ENCODE peak calls at places on chromosome 7, in ten cellular contexts. G is activated CD8-positive, alpha-beta memory T cell treated with anti-CD3 and anti-CD28 coated beads, Interleukin-2, amount 50 U/mL, for 48 hours; A is fibroblast of the conjunctiva; X is stimulated activated CD4-positive, alpha-beta T cell treated with anti-CD3 and anti-CD28 coated beads, Interleukin-2, amount 100 ng/mL, for 24 hours; O is iPS DF 6.9; R is tibial nerve; W is Caco-2; K is astrocyte; F is midbrain; L is fibroblast of the aortic adventitia. I is an unnamed sample.

GRCh38 chr7:140209866-140210609 is 33.3 kb upstream of the KDM7A start:
- DNase-seq in G (peak), A (no peak), X (peak), O (no peak), R (no peak), W (no peak), K (no peak), F (peak), L (no peak), I (no peak)

GRCh38 chr7:22697897-22698645 is 28.9 kb upstream of the IL6 start:
- DNase-seq in G (no peak), A (no peak), X (peak), O (no peak), R (no peak), W (peak), K (no peak), F (no peak), L (no peak), I (no peak)

GRCh38 chr7:55307123-55307916 is 57.8 kb upstream of the LANCL2 start:
- DNase-seq in G (no peak), A (no peak), X (no peak), O (no peak), R (no peak), W (peak), K (peak), F (no peak), L (no peak), I (peak)

GRCh38 chr7:48089415-48089975 is 430 bp downstream of the UPP1 start:
- DNase-seq in G (no peak), A (no peak), X (peak), O (no peak), R (no peak), W (peak), K (no peak), F (peak), L (no peak), I (no peak)

GRCh38 chr7:73397936-73398335 is 35.6 kb upstream of the FZD9 start:
- DNase-seq in G (no peak), A (no peak), X (no peak), O (no peak), R (no peak), W (no peak), K (no peak), F (no peak), L (no peak), I (no peak)

GRCh38 chr7:93817561-93817960 is 73.0 kb downstream of the TFPI2 start:
- DNase-seq in G (no peak), A (no peak), X (no peak), O (no peak), R (no peak), W (no peak), K (peak), F (no peak), L (peak), I (no peak)

GRCh38 chr7:117132385-117133120 is 179.3 kb downstream of the ST7 start:
- DNase-seq in G (no peak), A (peak), X (no peak), O (no peak), R (no peak), W (no peak), K (peak), F (no peak), L (peak), I (no peak)

GRCh38 chr7:31748084-31748483 is 61.1 kb downstream of the PPP1R17 start:
- DNase-seq in G (no peak), A (no peak), X (no peak), O (no peak), R (no peak), W (no peak), K (no peak), F (no peak), L (no peak), I (no peak)

GRCh38 chr7:157767466-157767865 is 430.7 kb downstream of the DNAJB6 start:
- DNase-seq in G (no peak), A (no peak), X (no peak), O (no peak), R (no peak), W (no peak), K (no peak), F (no peak), L (no peak), I (no peak)

GRCh38 chr7:148242271-148242801 is 348.2 kb upstream of the C7orf33 start:
- DNase-seq in G (no peak), A (peak), X (no peak), O (peak), R (peak), W (peak), K (peak), F (peak), L (peak), I (peak)

GRCh38 chr7:16026253-16027020 is 340.0 kb upstream of the MEOX2 start:
- DNase-seq in G (no peak), A (no peak), X (no peak), O (no peak), R (peak), W (no peak), K (peak), F (no peak), L (peak), I (no peak)

GRCh38 chr7:101172005-101172853 is 6.9 kb upstream of the VGF start:
- DNase-seq in G (no peak), A (no peak), X (no peak), O (no peak), R (no peak), W (no peak), K (no peak), F (no peak), L (no peak), I (peak)

GRCh38 chr7:27808626-27809025 is 68.7 kb downstream of the TAX1BP1 start:
- DNase-seq in G (no peak), A (peak), X (no peak), O (no peak), R (no peak), W (no peak), K (peak), F (no peak), L (peak), I (no peak)

GRCh38 chr7:133789951-133790350 is 337.2 kb upstream of the LRGUK start:
- DNase-seq in G (no peak), A (no peak), X (no peak), O (no peak), R (no peak), W (no peak), K (peak), F (no peak), L (no peak), I (no peak)

GRCh38 chr7:16587785-16588184 is 57.8 kb downstream of the ANKMY2 start:
- DNase-seq in G (no peak), A (no peak), X (no peak), O (no peak), R (no peak), W (no peak), K (no peak), F (no peak), L (no peak), I (peak)

GRCh38 chr7:74083928-74084721 is 521 bp downstream of the LIMK1 start:
- DNase-seq in G (peak), A (no peak), X (peak), O (no peak), R (no peak), W (peak), K (peak), F (no peak), L (peak), I (peak)

GRCh38 chr7:74655785-74656420 is 1.6 kb upstream of the GTF2I start:
- DNase-seq in G (no peak), A (no peak), X (no peak), O (no peak), R (no peak), W (no peak), K (no peak), F (no peak), L (peak), I (no peak)

GRCh38 chr7:8443871-8444756 is 10.7 kb downstream of the NXPH1 start:
- DNase-seq in G (no peak), A (no peak), X (no peak), O (no peak), R (no peak), W (peak), K (no peak), F (peak), L (no peak), I (peak)

GRCh38 chr7:23467731-23468720 is 2.3 kb downstream of the IGF2BP3 start:
- DNase-seq in G (peak), A (no peak), X (no peak), O (no peak), R (no peak), W (peak), K (peak), F (no peak), L (peak), I (peak)

GRCh38 chr7:68313806-68314205 is 1284.5 kb upstream of the AUTS2 start:
- DNase-seq in G (no peak), A (no peak), X (no peak), O (no peak), R (no peak), W (no peak), K (no peak), F (no peak), L (no peak), I (no peak)

GRCh38 chr7:139505563-139505962 is 17.9 kb upstream of the CLEC2L start:
- DNase-seq in G (no peak), A (no peak), X (no peak), O (peak), R (no peak), W (peak), K (no peak), F (no peak), L (no peak), I (peak)

GRCh38 chr7:137354361-137354760 is 10.8 kb upstream of the PTN start:
- DNase-seq in G (no peak), A (no peak), X (no peak), O (no peak), R (no peak), W (no peak), K (peak), F (no peak), L (peak), I (no peak)

GRCh38 chr7:107167483-107168232 is 1.1 kb upstream of the HBP1 start:
- DNase-seq in G (no peak), A (peak), X (peak), O (no peak), R (peak), W (peak), K (peak), F (peak), L (peak), I (no peak)

GRCh38 chr7:99422091-99422624 is 13.4 kb downstream of the BUD31 start:
- DNase-seq in G (no peak), A (no peak), X (no peak), O (no peak), R (no peak), W (no peak), K (no peak), F (no peak), L (no peak), I (no peak)

GRCh38 chr7:118305686-118306085 is 81.2 kb downstream of the ANKRD7 start:
- DNase-seq in G (no peak), A (peak), X (no peak), O (no peak), R (no peak), W (no peak), K (no peak), F (no peak), L (no peak), I (no peak)

I was measured in ecto neural progenitor cell.